ENCODE peak calls at places on chromosome 9, in nine cellular contexts. One of them, this sample, is unnamed.

GRCh38 chr9:121718063-121718462 is 66.6 kb downstream of the DAB2IP start:
- DNase-seq in Peyer's patch: no peak
- DNase-seq in stimulated activated CD4-positive, alpha-beta T cell treated with anti-CD3 and anti-CD28 coated beads, Interleukin-15, amount 100 ng/mL, for 1 hour: no peak
- DNase-seq in A172: no peak
- DNase-seq in GM18507: no peak
- DNase-seq in D341Med: peak
- DNase-seq in M059J: no peak
- DNase-seq in NCI-H1092: peak
- DNase-seq in foreskin keratinocyte: no peak
- DNase-seq in this sample: no peak

GRCh38 chr9:113461285-113461684 is 2.2 kb upstream of the RGS3 start:
- DNase-seq in Peyer's patch: no peak
- DNase-seq in stimulated activated CD4-positive, alpha-beta T cell treated with anti-CD3 and anti-CD28 coated beads, Interleukin-15, amount 100 ng/mL, for 1 hour: no peak
- DNase-seq in A172: no peak
- DNase-seq in GM18507: no peak
- DNase-seq in D341Med: no peak
- DNase-seq in M059J: no peak
- DNase-seq in NCI-H1092: no peak
- DNase-seq in foreskin keratinocyte: no peak
- DNase-seq in this sample: no peak

GRCh38 chr9:88604836-88605499 is 70.0 kb downstream of the NXNL2 start:
- DNase-seq in Peyer's patch: no peak
- DNase-seq in stimulated activated CD4-positive, alpha-beta T cell treated with anti-CD3 and anti-CD28 coated beads, Interleukin-15, amount 100 ng/mL, for 1 hour: no peak
- DNase-seq in A172: no peak
- DNase-seq in GM18507: no peak
- DNase-seq in D341Med: no peak
- DNase-seq in M059J: no peak
- DNase-seq in NCI-H1092: no peak
- DNase-seq in foreskin keratinocyte: no peak
- DNase-seq in this sample: no peak

GRCh38 chr9:90044710-90045151 is 439.9 kb downstream of the GADD45G start:
- DNase-seq in Peyer's patch: no peak
- DNase-seq in stimulated activated CD4-positive, alpha-beta T cell treated with anti-CD3 and anti-CD28 coated beads, Interleukin-15, amount 100 ng/mL, for 1 hour: no peak
- DNase-seq in A172: peak
- DNase-seq in GM18507: no peak
- DNase-seq in D341Med: no peak
- DNase-seq in M059J: peak
- DNase-seq in NCI-H1092: no peak
- DNase-seq in foreskin keratinocyte: no peak
- DNase-seq in this sample: peak

GRCh38 chr9:116124472-116125040 is 29.0 kb upstream of the PAPPA start:
- DNase-seq in Peyer's patch: no peak
- DNase-seq in stimulated activated CD4-positive, alpha-beta T cell treated with anti-CD3 and anti-CD28 coated beads, Interleukin-15, amount 100 ng/mL, for 1 hour: no peak
- DNase-seq in A172: no peak
- DNase-seq in GM18507: no peak
- DNase-seq in D341Med: no peak
- DNase-seq in M059J: no peak
- DNase-seq in NCI-H1092: no peak
- DNase-seq in foreskin keratinocyte: peak
- DNase-seq in this sample: no peak

GRCh38 chr9:93486269-93486668 is 32.9 kb upstream of the FAM120AOS start:
- DNase-seq in Peyer's patch: no peak
- DNase-seq in stimulated activated CD4-positive, alpha-beta T cell treated with anti-CD3 and anti-CD28 coated beads, Interleukin-15, amount 100 ng/mL, for 1 hour: no peak
- DNase-seq in A172: no peak
- DNase-seq in GM18507: no peak
- DNase-seq in D341Med: no peak
- DNase-seq in M059J: no peak
- DNase-seq in NCI-H1092: no peak
- DNase-seq in foreskin keratinocyte: no peak
- DNase-seq in this sample: no peak

GRCh38 chr9:16044116-16044881 is 491.5 kb downstream of the CCDC171 start:
- DNase-seq in Peyer's patch: no peak
- DNase-seq in stimulated activated CD4-positive, alpha-beta T cell treated with anti-CD3 and anti-CD28 coated beads, Interleukin-15, amount 100 ng/mL, for 1 hour: no peak
- DNase-seq in A172: no peak
- DNase-seq in GM18507: no peak
- DNase-seq in D341Med: no peak
- DNase-seq in M059J: peak
- DNase-seq in NCI-H1092: no peak
- DNase-seq in foreskin keratinocyte: no peak
- DNase-seq in this sample: no peak

GRCh38 chr9:130833324-130833990 is 1.6 kb upstream of the ABL1 start:
- DNase-seq in Peyer's patch: no peak
- DNase-seq in stimulated activated CD4-positive, alpha-beta T cell treated with anti-CD3 and anti-CD28 coated beads, Interleukin-15, amount 100 ng/mL, for 1 hour: no peak
- DNase-seq in A172: no peak
- DNase-seq in GM18507: no peak
- DNase-seq in D341Med: peak
- DNase-seq in M059J: peak
- DNase-seq in NCI-H1092: no peak
- DNase-seq in foreskin keratinocyte: no peak
- DNase-seq in this sample: no peak

GRCh38 chr9:119365291-119366027 is 3.8 kb downstream of the BRINP1 start:
- DNase-seq in Peyer's patch: no peak
- DNase-seq in stimulated activated CD4-positive, alpha-beta T cell treated with anti-CD3 and anti-CD28 coated beads, Interleukin-15, amount 100 ng/mL, for 1 hour: no peak
- DNase-seq in A172: peak
- DNase-seq in GM18507: no peak
- DNase-seq in D341Med: peak
- DNase-seq in M059J: peak
- DNase-seq in NCI-H1092: peak
- DNase-seq in foreskin keratinocyte: peak
- DNase-seq in this sample: peak

GRCh38 chr9:89603629-89604462 is 966 bp upstream of the GADD45G start:
- DNase-seq in Peyer's patch: peak
- DNase-seq in stimulated activated CD4-positive, alpha-beta T cell treated with anti-CD3 and anti-CD28 coated beads, Interleukin-15, amount 100 ng/mL, for 1 hour: no peak
- DNase-seq in A172: peak
- DNase-seq in GM18507: no peak
- DNase-seq in D341Med: peak
- DNase-seq in M059J: peak
- DNase-seq in NCI-H1092: peak
- DNase-seq in foreskin keratinocyte: peak
- DNase-seq in this sample: no peak

GRCh38 chr9:93673271-93673843 is 97.0 kb downstream of the PHF2 start:
- DNase-seq in Peyer's patch: peak
- DNase-seq in stimulated activated CD4-positive, alpha-beta T cell treated with anti-CD3 and anti-CD28 coated beads, Interleukin-15, amount 100 ng/mL, for 1 hour: no peak
- DNase-seq in A172: no peak
- DNase-seq in GM18507: no peak
- DNase-seq in D341Med: peak
- DNase-seq in M059J: no peak
- DNase-seq in NCI-H1092: peak
- DNase-seq in foreskin keratinocyte: no peak
- DNase-seq in this sample: no peak

GRCh38 chr9:29475471-29475870 is 1902.2 kb upstream of the C9orf72 start:
- DNase-seq in Peyer's patch: no peak
- DNase-seq in stimulated activated CD4-positive, alpha-beta T cell treated with anti-CD3 and anti-CD28 coated beads, Interleukin-15, amount 100 ng/mL, for 1 hour: no peak
- DNase-seq in A172: no peak
- DNase-seq in GM18507: no peak
- DNase-seq in D341Med: no peak
- DNase-seq in M059J: no peak
- DNase-seq in NCI-H1092: no peak
- DNase-seq in foreskin keratinocyte: no peak
- DNase-seq in this sample: no peak

GRCh38 chr9:135901036-135901758 is 6.1 kb downstream of the CAMSAP1 start:
- DNase-seq in Peyer's patch: no peak
- DNase-seq in stimulated activated CD4-positive, alpha-beta T cell treated with anti-CD3 and anti-CD28 coated beads, Interleukin-15, amount 100 ng/mL, for 1 hour: no peak
- DNase-seq in A172: no peak
- DNase-seq in GM18507: no peak
- DNase-seq in D341Med: no peak
- DNase-seq in M059J: no peak
- DNase-seq in NCI-H1092: no peak
- DNase-seq in foreskin keratinocyte: no peak
- DNase-seq in this sample: no peak

GRCh38 chr9:127942152-127943010 is 4.7 kb upstream of the DPM2 start:
- DNase-seq in Peyer's patch: peak
- DNase-seq in stimulated activated CD4-positive, alpha-beta T cell treated with anti-CD3 and anti-CD28 coated beads, Interleukin-15, amount 100 ng/mL, for 1 hour: no peak
- DNase-seq in A172: peak
- DNase-seq in GM18507: no peak
- DNase-seq in D341Med: peak
- DNase-seq in M059J: peak
- DNase-seq in NCI-H1092: peak
- DNase-seq in foreskin keratinocyte: no peak
- DNase-seq in this sample: peak

GRCh38 chr9:124003636-124004349 is 7.8 kb upstream of the LHX2 start:
- DNase-seq in Peyer's patch: no peak
- DNase-seq in stimulated activated CD4-positive, alpha-beta T cell treated with anti-CD3 and anti-CD28 coated beads, Interleukin-15, amount 100 ng/mL, for 1 hour: no peak
- DNase-seq in A172: no peak
- DNase-seq in GM18507: no peak
- DNase-seq in D341Med: no peak
- DNase-seq in M059J: no peak
- DNase-seq in NCI-H1092: no peak
- DNase-seq in foreskin keratinocyte: no peak
- DNase-seq in this sample: no peak

GRCh38 chr9:8858250-8859161 is 1058.9 kb upstream of the DMAC1 start:
- DNase-seq in Peyer's patch: peak
- DNase-seq in stimulated activated CD4-positive, alpha-beta T cell treated with anti-CD3 and anti-CD28 coated beads, Interleukin-15, amount 100 ng/mL, for 1 hour: no peak
- DNase-seq in A172: no peak
- DNase-seq in GM18507: no peak
- DNase-seq in D341Med: no peak
- DNase-seq in M059J: no peak
- DNase-seq in NCI-H1092: no peak
- DNase-seq in foreskin keratinocyte: no peak
- DNase-seq in this sample: no peak

GRCh38 chr9:114416290-114416689 is 28.5 kb upstream of the AKNA start:
- DNase-seq in Peyer's patch: no peak
- DNase-seq in stimulated activated CD4-positive, alpha-beta T cell treated with anti-CD3 and anti-CD28 coated beads, Interleukin-15, amount 100 ng/mL, for 1 hour: no peak
- DNase-seq in A172: no peak
- DNase-seq in GM18507: no peak
- DNase-seq in D341Med: no peak
- DNase-seq in M059J: no peak
- DNase-seq in NCI-H1092: no peak
- DNase-seq in foreskin keratinocyte: no peak
- DNase-seq in this sample: no peak

GRCh38 chr9:116319480-116319879 is 165.9 kb downstream of the PAPPA start:
- DNase-seq in Peyer's patch: no peak
- DNase-seq in stimulated activated CD4-positive, alpha-beta T cell treated with anti-CD3 and anti-CD28 coated beads, Interleukin-15, amount 100 ng/mL, for 1 hour: no peak
- DNase-seq in A172: no peak
- DNase-seq in GM18507: no peak
- DNase-seq in D341Med: no peak
- DNase-seq in M059J: no peak
- DNase-seq in NCI-H1092: no peak
- DNase-seq in foreskin keratinocyte: no peak
- DNase-seq in this sample: no peak

GRCh38 chr9:105329729-105330082 is 85.3 kb downstream of the SLC44A1 start:
- DNase-seq in Peyer's patch: no peak
- DNase-seq in stimulated activated CD4-positive, alpha-beta T cell treated with anti-CD3 and anti-CD28 coated beads, Interleukin-15, amount 100 ng/mL, for 1 hour: no peak
- DNase-seq in A172: no peak
- DNase-seq in GM18507: no peak
- DNase-seq in D341Med: no peak
- DNase-seq in M059J: no peak
- DNase-seq in NCI-H1092: no peak
- DNase-seq in foreskin keratinocyte: no peak
- DNase-seq in this sample: no peak

GRCh38 chr9:36100532-36100931 is 36.0 kb upstream of the GLIPR2 start:
- DNase-seq in Peyer's patch: no peak
- DNase-seq in stimulated activated CD4-positive, alpha-beta T cell treated with anti-CD3 and anti-CD28 coated beads, Interleukin-15, amount 100 ng/mL, for 1 hour: no peak
- DNase-seq in A172: peak
- DNase-seq in GM18507: no peak
- DNase-seq in D341Med: no peak
- DNase-seq in M059J: peak
- DNase-seq in NCI-H1092: no peak
- DNase-seq in foreskin keratinocyte: no peak
- DNase-seq in this sample: no peak

GRCh38 chr9:137590469-137591383 is at the start of gene ZMYND19:
- DNase-seq in Peyer's patch: peak
- DNase-seq in stimulated activated CD4-positive, alpha-beta T cell treated with anti-CD3 and anti-CD28 coated beads, Interleukin-15, amount 100 ng/mL, for 1 hour: peak
- DNase-seq in A172: peak
- DNase-seq in GM18507: peak
- DNase-seq in D341Med: peak
- DNase-seq in M059J: peak
- DNase-seq in NCI-H1092: peak
- DNase-seq in foreskin keratinocyte: peak
- DNase-seq in this sample: peak

GRCh38 chr9:87545858-87546257 is 48.2 kb downstream of the DAPK1 start:
- DNase-seq in Peyer's patch: no peak
- DNase-seq in stimulated activated CD4-positive, alpha-beta T cell treated with anti-CD3 and anti-CD28 coated beads, Interleukin-15, amount 100 ng/mL, for 1 hour: no peak
- DNase-seq in A172: no peak
- DNase-seq in GM18507: no peak
- DNase-seq in D341Med: no peak
- DNase-seq in M059J: peak
- DNase-seq in NCI-H1092: no peak
- DNase-seq in foreskin keratinocyte: no peak
- DNase-seq in this sample: no peak

GRCh38 chr9:74963043-74963442 is 10.3 kb upstream of the C9orf40 start:
- DNase-seq in Peyer's patch: no peak
- DNase-seq in stimulated activated CD4-positive, alpha-beta T cell treated with anti-CD3 and anti-CD28 coated beads, Interleukin-15, amount 100 ng/mL, for 1 hour: no peak
- DNase-seq in A172: no peak
- DNase-seq in GM18507: no peak
- DNase-seq in D341Med: no peak
- DNase-seq in M059J: no peak
- DNase-seq in NCI-H1092: no peak
- DNase-seq in foreskin keratinocyte: no peak
- DNase-seq in this sample: no peak

GRCh38 chr9:105475302-105475701 is 27.5 kb downstream of the FSD1L start:
- DNase-seq in Peyer's patch: no peak
- DNase-seq in stimulated activated CD4-positive, alpha-beta T cell treated with anti-CD3 and anti-CD28 coated beads, Interleukin-15, amount 100 ng/mL, for 1 hour: no peak
- DNase-seq in A172: peak
- DNase-seq in GM18507: no peak
- DNase-seq in D341Med: peak
- DNase-seq in M059J: peak
- DNase-seq in NCI-H1092: no peak
- DNase-seq in foreskin keratinocyte: peak
- DNase-seq in this sample: no peak

GRCh38 chr9:2320126-2320525 is 301.5 kb upstream of the VLDLR start:
- DNase-seq in Peyer's patch: no peak
- DNase-seq in stimulated activated CD4-positive, alpha-beta T cell treated with anti-CD3 and anti-CD28 coated beads, Interleukin-15, amount 100 ng/mL, for 1 hour: no peak
- DNase-seq in A172: no peak
- DNase-seq in GM18507: no peak
- DNase-seq in D341Med: no peak
- DNase-seq in M059J: no peak
- DNase-seq in NCI-H1092: no peak
- DNase-seq in foreskin keratinocyte: no peak
- DNase-seq in this sample: no peak

GRCh38 chr9:81552571-81552970 is 136.8 kb downstream of the TLE1 start:
- DNase-seq in Peyer's patch: no peak
- DNase-seq in stimulated activated CD4-positive, alpha-beta T cell treated with anti-CD3 and anti-CD28 coated beads, Interleukin-15, amount 100 ng/mL, for 1 hour: no peak
- DNase-seq in A172: no peak
- DNase-seq in GM18507: no peak
- DNase-seq in D341Med: no peak
- DNase-seq in M059J: no peak
- DNase-seq in NCI-H1092: no peak
- DNase-seq in foreskin keratinocyte: no peak
- DNase-seq in this sample: no peak

GRCh38 chr9:133609311-133610098 is at the start of gene FAM163B:
- DNase-seq in Peyer's patch: no peak
- DNase-seq in stimulated activated CD4-positive, alpha-beta T cell treated with anti-CD3 and anti-CD28 coated beads, Interleukin-15, amount 100 ng/mL, for 1 hour: peak
- DNase-seq in A172: no peak
- DNase-seq in GM18507: no peak
- DNase-seq in D341Med: peak
- DNase-seq in M059J: no peak
- DNase-seq in NCI-H1092: no peak
- DNase-seq in foreskin keratinocyte: no peak
- DNase-seq in this sample: no peak

GRCh38 chr9:2824564-2824963 is 19.3 kb downstream of the PUM3 start:
- DNase-seq in Peyer's patch: no peak
- DNase-seq in stimulated activated CD4-positive, alpha-beta T cell treated with anti-CD3 and anti-CD28 coated beads, Interleukin-15, amount 100 ng/mL, for 1 hour: no peak
- DNase-seq in A172: no peak
- DNase-seq in GM18507: no peak
- DNase-seq in D341Med: peak
- DNase-seq in M059J: no peak
- DNase-seq in NCI-H1092: no peak
- DNase-seq in foreskin keratinocyte: no peak
- DNase-seq in this sample: no peak

GRCh38 chr9:117407436-117408022 is 7.3 kb downstream of the ASTN2 start:
- DNase-seq in Peyer's patch: no peak
- DNase-seq in stimulated activated CD4-positive, alpha-beta T cell treated with anti-CD3 and anti-CD28 coated beads, Interleukin-15, amount 100 ng/mL, for 1 hour: no peak
- DNase-seq in A172: no peak
- DNase-seq in GM18507: no peak
- DNase-seq in D341Med: no peak
- DNase-seq in M059J: no peak
- DNase-seq in NCI-H1092: no peak
- DNase-seq in foreskin keratinocyte: no peak
- DNase-seq in this sample: no peak

GRCh38 chr9:133701981-133702797 is 36.0 kb downstream of the SARDH start:
- DNase-seq in Peyer's patch: peak
- DNase-seq in stimulated activated CD4-positive, alpha-beta T cell treated with anti-CD3 and anti-CD28 coated beads, Interleukin-15, amount 100 ng/mL, for 1 hour: peak
- DNase-seq in A172: no peak
- DNase-seq in GM18507: no peak
- DNase-seq in D341Med: no peak
- DNase-seq in M059J: no peak
- DNase-seq in NCI-H1092: no peak
- DNase-seq in foreskin keratinocyte: no peak
- DNase-seq in this sample: no peak

GRCh38 chr9:114919611-114920010 is 10.8 kb downstream of the TNFSF8 start:
- DNase-seq in Peyer's patch: no peak
- DNase-seq in stimulated activated CD4-positive, alpha-beta T cell treated with anti-CD3 and anti-CD28 coated beads, Interleukin-15, amount 100 ng/mL, for 1 hour: no peak
- DNase-seq in A172: no peak
- DNase-seq in GM18507: no peak
- DNase-seq in D341Med: no peak
- DNase-seq in M059J: no peak
- DNase-seq in NCI-H1092: no peak
- DNase-seq in foreskin keratinocyte: no peak
- DNase-seq in this sample: no peak

This sample was measured in LoVo.